ENCODE peak calls at places on chromosomes 1 and 21, in eight cellular contexts. W is fibroblast of pulmonary artery; T is NCI-H2081; J is HFF-Myc; S is dorsolateral prefrontal cortex; R is NCI-H1105; B is T-cell; L is activated T-helper 9 cell treated with anti-CD3 and anti-CD28 coated beads, Interleukin-2, amount 50 U/mL, for 16 hours. I is an unnamed sample.

GRCh38 chr1:111275079-111275478 is 15.6 kb upstream of the CHIA start:
- DNase-seq in J (peak), B (no peak), T (no peak), W (peak), S (peak), R (no peak), L (peak), I (peak)

GRCh38 chr1:7856345-7856744 is 3.5 kb upstream of the UTS2 start:
- DNase-seq in R (no peak), W (peak), T (no peak), J (no peak), S (no peak), B (no peak), L (no peak), I (peak)

GRCh38 chr21:32991299-32991850 is 34.4 kb upstream of the OLIG2 start:
- DNase-seq in B (no peak), J (no peak), L (no peak), R (peak), W (no peak), T (peak), S (no peak), I (no peak)

GRCh38 chr1:167881069-167881468 is 32.9 kb downstream of the ADCY10 start:
- DNase-seq in S (no peak), T (no peak), B (no peak), L (no peak), W (peak), J (no peak), R (no peak), I (peak)

GRCh38 chr1:192506741-192507155 is 68.8 kb upstream of the RGS1 start:
- DNase-seq in T (no peak), J (no peak), W (peak), L (no peak), S (no peak), B (no peak), R (no peak), I (peak)

GRCh38 chr1:206579747-206580437 is 32.4 kb downstream of the EIF2D start:
- DNase-seq in L (peak), T (no peak), W (no peak), S (peak), B (peak), J (no peak), R (no peak), I (no peak)

GRCh38 chr21:46183910-46184624 is at the start of gene SPATC1L:
- DNase-seq in R (peak), B (no peak), L (no peak), J (no peak), W (peak), S (peak), T (no peak), I (peak)

GRCh38 chr1:68273530-68273929 is 41.2 kb upstream of the WLS start:
- DNase-seq in T (no peak), L (no peak), S (no peak), W (no peak), B (no peak), J (no peak), R (no peak), I (no peak)

GRCh38 chr1:214280386-214281029 is 451 bp upstream of the SMYD2 start:
- DNase-seq in R (peak), L (peak), J (no peak), S (peak), W (peak), B (no peak), T (peak), I (peak)

GRCh38 chr21:36820176-36821031 is 121.5 kb downstream of the SIM2 start:
- DNase-seq in J (no peak), L (no peak), S (no peak), T (no peak), R (peak), B (no peak), W (peak), I (no peak)

GRCh38 chr1:151165281-151165737 is 393 bp downstream of the LYSMD1 start:
- DNase-seq in L (no peak), J (no peak), W (no peak), T (peak), B (no peak), R (no peak), S (peak), I (peak)

GRCh38 chr1:101122452-101123166 is 97.0 kb upstream of the DPH5 start:
- DNase-seq in S (no peak), W (no peak), R (no peak), J (no peak), B (no peak), L (no peak), T (no peak), I (no peak)

GRCh38 chr21:41536076-41536826 is 28.3 kb upstream of the TMPRSS2 start:
- DNase-seq in S (no peak), B (no peak), L (no peak), R (no peak), J (no peak), W (no peak), T (no peak), I (no peak)

I was measured in choroid plexus epithelial cell.